ENCODE peak calls at places on chromosomes 5 and 9, in six cellular contexts. C is SK-N-SH, X is neuronal stem cell, W is PC-9, L is mammary epithelial cell, V is PC-3. I is an unnamed sample.

GRCh38 chr9:95481000-95481399 is 35.8 kb downstream of the PTCH1 start:
- DNase-seq in C (no peak), L (no peak), X (no peak), W (no peak), V (no peak), I (no peak)

GRCh38 chr9:91116226-91116625 is 245.5 kb downstream of the AUH start:
- DNase-seq in W (no peak), X (no peak), V (no peak), C (no peak), L (no peak), I (no peak)

GRCh38 chr5:154358410-154359221 is 87.2 kb upstream of the SAP30L start:
- DNase-seq in C (no peak), V (no peak), X (no peak), W (no peak), L (no peak), I (no peak)

GRCh38 chr5:66850354-66851075 is 254.3 kb downstream of the MAST4 start:
- DNase-seq in L (peak), V (peak), X (no peak), C (no peak), W (no peak), I (no peak)

GRCh38 chr5:128304121-128304520 is 220.6 kb downstream of the SLC12A2 start:
- DNase-seq in W (no peak), L (peak), C (no peak), X (no peak), V (peak), I (no peak)

GRCh38 chr5:56388229-56389065 is 155.3 kb upstream of the ANKRD55 start:
- DNase-seq in X (no peak), W (no peak), L (no peak), V (no peak), C (no peak), I (no peak)

GRCh38 chr5:154967419-154968024 is 26.6 kb downstream of the MRPL22 start:
- DNase-seq in W (no peak), V (peak), C (peak), L (no peak), X (no peak), I (no peak)

GRCh38 chr5:140998921-140999410 is 32.7 kb downstream of the PCDHAC2 start:
- DNase-seq in X (no peak), L (no peak), V (no peak), C (no peak), W (no peak), I (no peak)

GRCh38 chr9:98445576-98445975 is 190.1 kb upstream of the TBC1D2 start:
- DNase-seq in W (no peak), C (no peak), L (no peak), V (no peak), X (no peak), I (no peak)

GRCh38 chr5:139443766-139444473 is 4.6 kb upstream of the DNAJC18 start:
- DNase-seq in L (peak), V (peak), X (no peak), C (peak), W (peak), I (no peak)

GRCh38 chr5:33806736-33807442 is 84.9 kb downstream of the ADAMTS12 start:
- DNase-seq in W (no peak), L (peak), X (no peak), V (peak), C (no peak), I (no peak)

GRCh38 chr5:175572922-175573321 is 84.9 kb upstream of the HRH2 start:
- DNase-seq in X (no peak), C (no peak), L (peak), V (no peak), W (peak), I (no peak)

GRCh38 chr9:134943836-134944235 is 26.1 kb upstream of the FCN1 start:
- DNase-seq in L (no peak), V (no peak), X (no peak), C (no peak), W (no peak), I (no peak)

GRCh38 chr9:34651286-34651685 is 699 bp upstream of the IL11RA start:
- DNase-seq in L (peak), W (no peak), V (no peak), C (no peak), X (no peak), I (no peak)

GRCh38 chr9:127858041-127858512 is 3.6 kb upstream of the ENG start:
- DNase-seq in W (no peak), L (no peak), C (peak), V (no peak), X (no peak), I (no peak)

GRCh38 chr5:138955013-138955660 is 80.0 kb upstream of the LRRTM2 start:
- DNase-seq in C (peak), X (no peak), W (no peak), V (no peak), L (no peak), I (no peak)

GRCh38 chr9:70136632-70137031 is 93.0 kb downstream of the MAMDC2 start:
- DNase-seq in C (no peak), V (peak), X (no peak), L (peak), W (no peak), I (no peak)

GRCh38 chr5:55668356-55668755 is 43.8 kb downstream of the SLC38A9 start:
- DNase-seq in L (peak), V (peak), C (no peak), X (no peak), W (peak), I (no peak)

GRCh38 chr5:135345945-135346731 is 52.9 kb downstream of the MACROH2A1 start:
- DNase-seq in W (no peak), C (no peak), L (no peak), X (no peak), V (no peak), I (no peak)

GRCh38 chr5:31656806-31657205 is 17.9 kb downstream of the PDZD2 start:
- DNase-seq in X (no peak), L (no peak), W (no peak), C (no peak), V (no peak), I (no peak)

GRCh38 chr5:67639311-67639710 is 442.7 kb upstream of the CD180 start:
- DNase-seq in W (no peak), L (no peak), X (no peak), C (no peak), V (no peak), I (no peak)

GRCh38 chr9:14318934-14319513 is 5.1 kb upstream of the NFIB start:
- DNase-seq in W (no peak), C (no peak), L (no peak), X (no peak), V (no peak), I (no peak)

GRCh38 chr5:39019231-39019630 is 55.0 kb downstream of the RICTOR start:
- DNase-seq in V (no peak), C (no peak), W (no peak), X (no peak), L (no peak), I (no peak)

GRCh38 chr5:138663009-138663408 is 87.8 kb upstream of the HSPA9 start:
- DNase-seq in L (peak), X (no peak), W (no peak), V (no peak), C (peak), I (no peak)

GRCh38 chr5:89047591-89047990 is 164.6 kb upstream of the MEF2C start:
- DNase-seq in W (no peak), L (peak), V (peak), C (no peak), X (no peak), I (no peak)

GRCh38 chr9:4114569-4115505 is 185.0 kb downstream of the GLIS3 start:
- DNase-seq in W (no peak), L (no peak), X (no peak), V (no peak), C (no peak), I (no peak)

GRCh38 chr5:170475269-170476000 is 28.4 kb upstream of the KCNIP1 start:
- DNase-seq in V (no peak), L (no peak), C (no peak), W (no peak), X (peak), I (no peak)

GRCh38 chr9:98067184-98067583 is 10.7 kb downstream of the NANS start:
- DNase-seq in C (no peak), L (no peak), V (no peak), W (no peak), X (no peak), I (no peak)

GRCh38 chr9:114112325-114112724 is 13.2 kb upstream of the KIF12 start:
- DNase-seq in L (no peak), C (no peak), W (no peak), V (no peak), X (no peak), I (no peak)

GRCh38 chr5:159410480-159410879 is 80.2 kb upstream of the IL12B start:
- DNase-seq in W (peak), V (peak), X (no peak), L (no peak), C (no peak), I (no peak)

GRCh38 chr9:119526703-119527102 is 157.5 kb upstream of the BRINP1 start:
- DNase-seq in C (no peak), L (no peak), W (no peak), X (no peak), V (no peak), I (no peak)

GRCh38 chr9:88773627-88774244 is 217.5 kb upstream of the S1PR3 start:
- DNase-seq in V (no peak), X (no peak), W (no peak), C (no peak), L (no peak), I (no peak)

GRCh38 chr9:12464910-12465512 is 228.2 kb upstream of the TYRP1 start:
- DNase-seq in X (peak), V (peak), L (no peak), C (peak), W (no peak), I (no peak)

GRCh38 chr5:117455236-117456233 is 880.9 kb upstream of the SEMA6A start:
- DNase-seq in V (no peak), L (peak), C (no peak), W (no peak), X (no peak), I (peak)

GRCh38 chr5:93850311-93850710 is 108.9 kb upstream of the POU5F2 start:
- DNase-seq in W (no peak), X (no peak), V (no peak), C (peak), L (no peak), I (no peak)

GRCh38 chr9:133726401-133727276 is 11.5 kb downstream of the SARDH start:
- DNase-seq in V (peak), C (peak), W (peak), L (peak), X (no peak), I (no peak)

GRCh38 chr5:14569948-14570691 is 11.5 kb upstream of the OTULINL start:
- DNase-seq in X (no peak), V (peak), W (peak), L (no peak), C (no peak), I (no peak)

GRCh38 chr9:35776018-35776417 is 15.4 kb upstream of the NPR2 start:
- DNase-seq in W (no peak), V (no peak), C (no peak), X (no peak), L (no peak), I (no peak)

GRCh38 chr5:179668404-179668803 is 12.4 kb downstream of the CBY3 start:
- DNase-seq in X (peak), V (peak), W (no peak), L (peak), C (peak), I (peak)

GRCh38 chr5:122126711-122127385 is 2.5 kb upstream of the ZNF474 start:
- DNase-seq in V (no peak), L (no peak), W (no peak), C (no peak), X (no peak), I (no peak)
- H2AFZ ChIP-seq in V (no peak), L (no peak), W (no peak), C (no peak), X (peak), I (no peak)

GRCh38 chr9:109498195-109499060 is at the start of gene PTPN3:
- DNase-seq in L (peak), C (peak), V (peak), W (no peak), X (no peak), I (no peak)

GRCh38 chr9:109496126-109496707 is 1.9 kb downstream of the PTPN3 start:
- DNase-seq in W (no peak), L (no peak), C (no peak), V (no peak), X (no peak), I (no peak)

GRCh38 chr9:109499631-109500120 is 1.6 kb upstream of the PTPN3 start:
- DNase-seq in V (peak), C (peak), L (no peak), X (peak), W (no peak), I (no peak)

GRCh38 chr9:109499061-109499630 is 1.0 kb upstream of the PTPN3 start:
- DNase-seq in V (no peak), X (no peak), C (no peak), L (no peak), W (no peak), I (no peak)

GRCh38 chr9:109497193-109498165 is 628 bp downstream of the PTPN3 start:
- DNase-seq in W (no peak), L (peak), C (peak), V (peak), X (no peak), I (no peak)
- H2AFZ ChIP-seq in W (peak), L (peak), C (peak), V (peak), X (peak), I (no peak)

DNA sequence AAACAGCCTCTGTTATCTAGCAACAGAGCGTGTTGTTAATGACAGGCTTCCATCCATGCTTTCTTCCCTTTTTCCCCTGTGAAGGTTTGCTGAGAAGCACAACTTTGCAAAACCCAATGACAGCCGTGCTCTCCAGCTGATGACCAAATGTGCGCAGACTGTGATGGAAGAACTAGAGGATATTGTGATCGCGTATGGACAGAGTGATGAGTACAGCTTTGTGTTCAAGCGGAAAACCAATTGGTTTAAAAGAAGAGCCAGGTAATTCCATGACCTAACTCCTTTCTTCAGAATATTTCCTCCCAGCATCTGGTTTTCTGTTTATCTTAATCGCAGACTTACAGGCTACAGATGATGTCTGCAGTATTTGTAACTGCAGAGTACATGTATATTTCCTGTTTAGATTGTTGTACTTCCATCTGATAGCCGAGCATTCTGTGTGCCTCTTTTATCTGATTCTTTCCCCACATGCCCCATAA is 1.6 kb downstream of the THG1L start:
- DNase-seq in L (no peak), W (no peak), C (peak), V (no peak), X (no peak), I (no peak)
- H2AFZ ChIP-seq in L (no peak), W (no peak), C (no peak), V (no peak), X (no peak), I (no peak)

GRCh38 chr9:137426018-137426681 is 3.0 kb downstream of the NOXA1 start:
- DNase-seq in V (no peak), L (no peak), X (no peak), C (no peak), W (no peak), I (no peak)

GRCh38 chr9:137422668-137423000 is 328 bp downstream of the EXD3 start:
- DNase-seq in W (no peak), C (peak), X (no peak), V (peak), L (peak), I (no peak)

GRCh38 chr9:137423001-137423809 is at the start of the genes EXD3 and NOXA1:
- DNase-seq in X (peak), C (peak), V (peak), L (peak), W (peak), I (peak)

GRCh38 chr9:137421838-137422667 is 909 bp downstream of the EXD3 start:
- DNase-seq in C (no peak), L (no peak), W (no peak), V (no peak), X (no peak), I (no peak)

GRCh38 chr9:137423810-137424291 is 658 bp downstream of the NOXA1 start:
- DNase-seq in W (peak), V (peak), X (no peak), C (no peak), L (no peak), I (no peak)
- H2AFZ ChIP-seq in W (peak), V (peak), X (peak), C (peak), L (peak), I (no peak)

DNA sequence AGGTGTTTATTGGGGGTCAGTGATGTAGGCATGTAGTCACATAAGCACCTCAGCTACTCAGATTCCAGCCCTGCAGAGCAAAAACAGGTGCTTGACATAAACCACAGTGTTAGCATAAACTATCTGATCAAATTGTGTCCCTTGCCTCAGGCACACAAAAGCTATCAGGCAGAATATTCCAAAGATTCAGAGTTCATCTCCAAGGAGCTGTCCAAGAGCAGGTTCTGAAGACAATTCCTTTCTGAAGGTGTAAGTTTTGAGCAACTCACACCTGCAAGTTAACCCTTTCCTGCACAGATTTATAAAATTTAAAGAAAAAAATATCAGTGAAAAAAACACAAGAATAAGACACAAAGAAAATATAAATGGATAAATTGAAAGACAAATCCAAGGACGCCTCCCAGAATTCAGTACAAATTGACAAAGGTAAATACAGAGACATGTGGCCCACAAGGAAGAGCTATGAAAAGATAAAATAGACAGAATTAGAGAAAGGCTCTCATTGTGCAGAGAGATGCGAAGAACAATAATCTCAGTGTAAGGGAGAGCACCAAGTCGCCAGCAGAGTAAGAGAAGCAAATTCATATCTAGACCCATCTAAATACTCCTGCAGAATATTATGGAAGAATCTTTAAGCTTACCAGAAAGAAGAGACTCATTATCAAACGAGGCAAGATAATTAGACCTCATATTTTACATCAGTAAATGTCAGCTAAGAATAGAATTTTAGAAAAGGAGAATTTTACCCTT is 101.9 kb upstream of the ITGA1 start:
- DNase-seq in C (no peak), L (peak), X (no peak), W (no peak), V (peak), I (no peak)
- H2AFZ ChIP-seq in C (no peak), L (no peak), X (no peak), W (no peak), V (no peak), I (no peak)

GRCh38 chr5:178192787-178193186 is 5.6 kb upstream of the GMCL2 start:
- DNase-seq in X (no peak), V (no peak), C (no peak), W (no peak), L (no peak), I (no peak)
- H2AFZ ChIP-seq in X (no peak), V (no peak), C (no peak), W (no peak), L (no peak), I (no peak)

DNA sequence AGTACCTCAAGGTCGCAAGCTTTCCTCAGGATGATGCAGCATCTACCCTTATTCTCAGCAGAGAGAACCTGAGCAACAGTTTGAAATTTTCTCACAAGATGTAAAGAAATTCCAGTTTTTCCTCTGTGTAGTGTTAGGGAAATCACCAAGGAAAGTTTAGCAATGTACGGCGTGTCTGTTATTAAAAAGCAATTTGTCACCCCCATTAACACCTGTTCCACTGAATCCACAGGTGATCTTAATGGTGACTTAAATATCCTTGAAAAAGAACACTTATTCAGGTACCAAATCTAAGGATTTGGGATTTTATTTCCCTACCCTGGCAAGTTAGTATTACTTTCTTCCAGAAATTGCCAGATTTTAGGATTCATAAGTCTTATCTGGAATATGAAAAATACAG is 77.9 kb upstream of the ATP10B start:
- DNase-seq in C (no peak), L (no peak), W (no peak), X (no peak), V (no peak), I (no peak)
- H2AFZ ChIP-seq in C (no peak), L (no peak), W (no peak), X (no peak), V (no peak), I (no peak)

I was measured in H1.